ENCODE peak calls at places on chromosomes 5 and 9, in ten cellular contexts. One of them, this sample, is unnamed.

GRCh38 chr9:95504053-95504963 is 12.5 kb downstream of the PTCH1 start:
- DNase-seq in heart right ventricle: no peak
- DNase-seq in cardiac muscle cell: peak; percentile 44
- DNase-seq in cardiac fibroblast: peak; percentile 51
- DNase-seq in M059J: peak; percentile 69
- DNase-seq in AG04449: no peak
- DNase-seq in EL: peak; percentile 64
- DNase-seq in ACHN: no peak
- DNase-seq in anterior cingulate cortex: peak; percentile 27
- DNase-seq in GM12891: no peak
- DNase-seq in this sample: peak; percentile 54

GRCh38 chr5:135965504-135965903 is 10.7 kb upstream of the LECT2 start:
- DNase-seq in GM12891: no peak
- DNase-seq in AG04449: no peak
- DNase-seq in cardiac muscle cell: no peak
- DNase-seq in heart right ventricle: no peak
- DNase-seq in anterior cingulate cortex: no peak
- DNase-seq in ACHN: no peak
- DNase-seq in cardiac fibroblast: no peak
- DNase-seq in M059J: no peak
- DNase-seq in EL: no peak
- DNase-seq in this sample: no peak

GRCh38 chr9:70418822-70419545 is 4.5 kb upstream of the KLF9 start:
- DNase-seq in heart right ventricle: peak; percentile 96
- DNase-seq in EL: peak; percentile 96
- DNase-seq in AG04449: peak; percentile 91
- DNase-seq in GM12891: peak; percentile 70
- DNase-seq in M059J: peak; percentile 97
- DNase-seq in cardiac muscle cell: peak; percentile 95
- DNase-seq in ACHN: peak; percentile 92
- DNase-seq in anterior cingulate cortex: peak; percentile 92
- DNase-seq in cardiac fibroblast: peak; percentile 100
- DNase-seq in this sample: peak; percentile 92

GRCh38 chr9:115198018-115198417 is 80.1 kb upstream of the TNC start:
- DNase-seq in cardiac fibroblast: no peak
- DNase-seq in ACHN: peak; percentile 68
- DNase-seq in heart right ventricle: peak; percentile 28
- DNase-seq in anterior cingulate cortex: peak; percentile 4
- DNase-seq in cardiac muscle cell: no peak
- DNase-seq in AG04449: no peak
- DNase-seq in GM12891: no peak
- DNase-seq in M059J: peak; percentile 76
- DNase-seq in EL: peak; percentile 78
- DNase-seq in this sample: peak; percentile 80

GRCh38 chr9:83992407-83992806 is 11.8 kb downstream of the RMI1 start:
- DNase-seq in anterior cingulate cortex: no peak
- DNase-seq in cardiac fibroblast: no peak
- DNase-seq in heart right ventricle: no peak
- DNase-seq in M059J: peak; percentile 38
- DNase-seq in GM12891: no peak
- DNase-seq in cardiac muscle cell: no peak
- DNase-seq in ACHN: peak; percentile 16
- DNase-seq in AG04449: no peak
- DNase-seq in EL: peak; percentile 37
- DNase-seq in this sample: no peak

GRCh38 chr9:96655198-96655851 is at the start of gene PRXL2C:
- DNase-seq in cardiac fibroblast: peak; percentile 85
- DNase-seq in EL: peak; percentile 77
- DNase-seq in ACHN: peak; percentile 74
- DNase-seq in GM12891: no peak
- DNase-seq in anterior cingulate cortex: peak; percentile 59
- DNase-seq in heart right ventricle: peak; percentile 89
- DNase-seq in AG04449: no peak
- DNase-seq in cardiac muscle cell: peak; percentile 88
- DNase-seq in M059J: peak; percentile 78
- DNase-seq in this sample: peak; percentile 58

GRCh38 chr9:106718996-106719395 is 144.0 kb upstream of the ZNF462 start:
- DNase-seq in cardiac muscle cell: no peak
- DNase-seq in anterior cingulate cortex: no peak
- DNase-seq in M059J: peak; percentile 27
- DNase-seq in ACHN: peak; percentile 10
- DNase-seq in cardiac fibroblast: peak; percentile 51
- DNase-seq in GM12891: no peak
- DNase-seq in EL: peak; percentile 75
- DNase-seq in heart right ventricle: no peak
- DNase-seq in AG04449: peak; percentile 26
- DNase-seq in this sample: no peak

GRCh38 chr5:96903300-96903699 is 27.0 kb downstream of the ERAP2 start:
- DNase-seq in AG04449: no peak
- DNase-seq in heart right ventricle: no peak
- DNase-seq in cardiac muscle cell: no peak
- DNase-seq in M059J: no peak
- DNase-seq in cardiac fibroblast: no peak
- DNase-seq in ACHN: no peak
- DNase-seq in EL: peak; percentile 11
- DNase-seq in GM12891: no peak
- DNase-seq in anterior cingulate cortex: no peak
- DNase-seq in this sample: no peak

GRCh38 chr5:112219000-112219399 is 200.1 kb downstream of the EPB41L4A start:
- DNase-seq in cardiac fibroblast: no peak
- DNase-seq in heart right ventricle: no peak
- DNase-seq in cardiac muscle cell: no peak
- DNase-seq in AG04449: no peak
- DNase-seq in GM12891: no peak
- DNase-seq in M059J: no peak
- DNase-seq in ACHN: no peak
- DNase-seq in EL: no peak
- DNase-seq in anterior cingulate cortex: no peak
- DNase-seq in this sample: peak; percentile 37

GRCh38 chr5:123472150-123472549 is 39.8 kb upstream of the CSNK1G3 start:
- DNase-seq in heart right ventricle: peak; percentile 3
- DNase-seq in ACHN: no peak
- DNase-seq in AG04449: no peak
- DNase-seq in anterior cingulate cortex: no peak
- DNase-seq in M059J: no peak
- DNase-seq in cardiac fibroblast: peak; percentile 26
- DNase-seq in cardiac muscle cell: peak; percentile 28
- DNase-seq in GM12891: no peak
- DNase-seq in EL: no peak
- DNase-seq in this sample: no peak

GRCh38 chr9:4860383-4860782 is 67.6 kb downstream of the RCL1 start:
- DNase-seq in anterior cingulate cortex: no peak
- DNase-seq in cardiac fibroblast: no peak
- DNase-seq in GM12891: no peak
- DNase-seq in heart right ventricle: no peak
- DNase-seq in cardiac muscle cell: no peak
- DNase-seq in EL: no peak
- DNase-seq in AG04449: no peak
- DNase-seq in ACHN: no peak
- DNase-seq in M059J: no peak
- DNase-seq in this sample: no peak

GRCh38 chr9:110133059-110133458 is 74.9 kb downstream of the C9orf152 start:
- DNase-seq in cardiac fibroblast: peak; percentile 69
- DNase-seq in anterior cingulate cortex: no peak
- DNase-seq in cardiac muscle cell: no peak
- DNase-seq in AG04449: no peak
- DNase-seq in ACHN: no peak
- DNase-seq in M059J: no peak
- DNase-seq in heart right ventricle: no peak
- DNase-seq in GM12891: no peak
- DNase-seq in EL: no peak
- DNase-seq in this sample: no peak

GRCh38 chr5:81209386-81209785 is 23.7 kb upstream of the CKMT2 start:
- DNase-seq in cardiac muscle cell: no peak
- DNase-seq in AG04449: no peak
- DNase-seq in EL: no peak
- DNase-seq in M059J: no peak
- DNase-seq in anterior cingulate cortex: no peak
- DNase-seq in heart right ventricle: no peak
- DNase-seq in cardiac fibroblast: no peak
- DNase-seq in GM12891: no peak
- DNase-seq in ACHN: no peak
- DNase-seq in this sample: no peak